ENCODE peak calls at places on chromosomes 13 and 19, in five cellular contexts. One of them, this sample, is unnamed.

GRCh38 chr19:6412111-6412999 is 12.3 kb downstream of the KHSRP start:
- DNase-seq in IMR-90: no peak
- DNase-seq in DND-41: peak
- DNase-seq in fibroblast of lung: peak
- DNase-seq in H9: peak
- DNase-seq in this sample: peak

GRCh38 chr19:11587302-11587972 is 9.8 kb upstream of the ZNF627 start:
- DNase-seq in IMR-90: peak
- DNase-seq in DND-41: peak
- DNase-seq in fibroblast of lung: peak
- DNase-seq in H9: peak
- DNase-seq in this sample: peak

GRCh38 chr13:64164435-64164834 is 2748.8 kb upstream of the PCDH20 start:
- DNase-seq in IMR-90: no peak
- DNase-seq in DND-41: no peak
- DNase-seq in fibroblast of lung: no peak
- DNase-seq in H9: no peak
- DNase-seq in this sample: no peak

GRCh38 chr13:30615851-30616311 is 1.8 kb upstream of the USPL1 start:
- DNase-seq in IMR-90: peak
- DNase-seq in DND-41: no peak
- DNase-seq in fibroblast of lung: peak
- DNase-seq in H9: no peak
- DNase-seq in this sample: no peak

GRCh38 chr19:13995878-13996765 is 10.0 kb downstream of the RFX1 start:
- DNase-seq in IMR-90: no peak
- DNase-seq in DND-41: no peak
- DNase-seq in fibroblast of lung: no peak
- DNase-seq in H9: no peak
- DNase-seq in this sample: no peak

GRCh38 chr13:89627991-89628390 is 1719.5 kb upstream of the MIR17HG start:
- DNase-seq in IMR-90: no peak
- DNase-seq in DND-41: no peak
- DNase-seq in fibroblast of lung: no peak
- DNase-seq in H9: no peak
- DNase-seq in this sample: no peak

GRCh38 chr19:21202865-21203494 is 61.1 kb downstream of the ZNF431 start:
- DNase-seq in IMR-90: peak
- DNase-seq in DND-41: peak
- DNase-seq in fibroblast of lung: peak
- DNase-seq in H9: peak
- DNase-seq in this sample: peak

GRCh38 chr13:28631792-28632191 is 27.1 kb upstream of the POMP start:
- DNase-seq in IMR-90: peak
- DNase-seq in DND-41: no peak
- DNase-seq in fibroblast of lung: no peak
- DNase-seq in H9: no peak
- DNase-seq in this sample: no peak

GRCh38 chr19:29622191-29623070 is 16.3 kb downstream of the POP4 start:
- DNase-seq in IMR-90: no peak
- DNase-seq in DND-41: peak
- DNase-seq in fibroblast of lung: no peak
- DNase-seq in H9: peak
- DNase-seq in this sample: no peak

GRCh38 chr19:33446156-33446917 is 72.8 kb downstream of the CEBPG start:
- DNase-seq in IMR-90: peak
- DNase-seq in DND-41: no peak
- DNase-seq in fibroblast of lung: no peak
- DNase-seq in H9: no peak
- DNase-seq in this sample: no peak

GRCh38 chr13:30338952-30339351 is 31.6 kb upstream of the KATNAL1 start:
- DNase-seq in IMR-90: no peak
- DNase-seq in DND-41: no peak
- DNase-seq in fibroblast of lung: no peak
- DNase-seq in H9: no peak
- DNase-seq in this sample: no peak

GRCh38 chr13:79481685-79482052 is 714 bp downstream of the NDFIP2 start:
- DNase-seq in IMR-90: no peak
- DNase-seq in DND-41: no peak
- DNase-seq in fibroblast of lung: no peak
- DNase-seq in H9: no peak
- DNase-seq in this sample: no peak

GRCh38 chr13:98672947-98673545 is 79.4 kb downstream of the SLC15A1 start:
- DNase-seq in IMR-90: peak
- DNase-seq in DND-41: peak
- DNase-seq in fibroblast of lung: peak
- DNase-seq in H9: peak
- DNase-seq in this sample: peak

GRCh38 chr13:98677398-98677797 is 75.1 kb downstream of the SLC15A1 start:
- DNase-seq in IMR-90: peak
- DNase-seq in DND-41: no peak
- DNase-seq in fibroblast of lung: peak
- DNase-seq in H9: no peak
- DNase-seq in this sample: no peak

GRCh38 chr13:98676239-98676638 is 76.2 kb downstream of the SLC15A1 start:
- DNase-seq in IMR-90: no peak
- DNase-seq in DND-41: no peak
- DNase-seq in fibroblast of lung: no peak
- DNase-seq in H9: no peak
- DNase-seq in this sample: no peak

GRCh38 chr13:98674968-98675528 is 77.4 kb downstream of the SLC15A1 start:
- DNase-seq in IMR-90: no peak
- DNase-seq in DND-41: no peak
- DNase-seq in fibroblast of lung: no peak
- DNase-seq in H9: peak
- DNase-seq in this sample: peak

DNA sequence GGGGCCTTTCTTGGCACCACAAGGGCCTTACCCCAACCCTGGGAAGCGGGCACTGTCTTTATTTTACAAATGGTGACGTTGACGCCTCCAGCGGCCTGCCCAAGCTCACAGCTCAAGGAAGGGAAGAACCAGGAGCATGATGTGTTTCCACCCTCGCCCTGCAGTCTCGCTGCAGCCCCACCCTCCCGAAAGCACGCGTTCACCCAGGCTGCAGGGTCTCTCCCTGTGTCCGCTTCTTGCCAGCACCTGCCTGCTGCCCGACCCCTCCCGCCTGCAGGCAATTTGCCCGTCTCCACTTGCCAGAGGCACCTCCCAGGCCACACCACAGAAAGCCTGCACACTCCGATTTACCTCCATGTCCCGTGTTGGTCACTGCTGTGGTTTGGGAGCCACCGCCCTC is 76.6 kb downstream of the SLC15A1 start:
- DNase-seq in IMR-90: no peak
- DNase-seq in DND-41: no peak
- DNase-seq in fibroblast of lung: no peak
- DNase-seq in H9: no peak
- DNase-seq in this sample: no peak
- H2AFZ ChIP-seq in IMR-90: no peak
- H2AFZ ChIP-seq in DND-41: no peak
- H2AFZ ChIP-seq in fibroblast of lung: no peak
- H2AFZ ChIP-seq in H9: no peak
- H2AFZ ChIP-seq in this sample: no peak

DNA sequence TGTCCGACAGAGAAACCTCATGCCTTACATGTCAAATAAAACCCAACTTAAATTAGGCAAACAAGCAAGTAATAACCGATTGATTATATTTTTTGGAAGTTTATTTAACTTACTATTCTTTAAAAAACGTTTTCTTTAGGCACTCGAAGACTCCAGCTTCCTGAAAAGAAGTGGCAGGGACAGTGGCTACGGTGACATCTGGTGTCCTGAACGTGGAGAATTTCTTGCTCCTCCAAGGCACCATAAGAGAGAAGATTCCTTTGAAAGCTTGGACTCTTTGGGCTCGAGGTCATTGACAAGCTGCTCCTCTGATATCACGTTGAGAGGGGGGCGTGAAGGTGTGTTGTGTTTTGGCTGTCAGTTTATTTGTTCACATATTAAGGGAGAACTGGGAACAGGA is 164.4 kb downstream of the LMO7 start:
- DNase-seq in IMR-90: no peak
- DNase-seq in DND-41: no peak
- DNase-seq in fibroblast of lung: peak
- DNase-seq in H9: no peak
- DNase-seq in this sample: peak
- TF ChIP-seq CTCF in IMR-90: no peak
- TF ChIP-seq CTCF in DND-41: no peak
- TF ChIP-seq CTCF in fibroblast of lung: no peak
- TF ChIP-seq CTCF in H9: no peak
- TF ChIP-seq CTCF in this sample: no peak

DNA sequence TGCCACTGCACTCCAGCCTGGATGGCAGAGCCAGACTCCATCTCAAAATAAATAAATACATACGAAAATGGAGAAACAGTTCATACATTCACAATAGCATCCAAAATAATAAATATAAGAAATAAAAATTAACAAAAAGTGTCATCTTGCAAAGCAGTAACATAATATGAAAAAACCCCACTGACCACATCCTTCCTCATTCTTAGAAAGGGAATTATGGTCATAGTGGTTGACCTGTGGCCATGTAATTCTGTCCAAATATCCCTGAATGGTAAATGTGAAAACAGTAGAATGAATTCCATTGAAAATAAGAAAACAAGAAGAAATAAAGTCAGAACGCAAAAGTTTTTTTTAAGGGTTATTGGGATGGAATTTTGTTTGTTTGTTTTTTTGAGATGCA is 7.0 kb upstream of the CDC42EP5 start:
- DNase-seq in IMR-90: no peak
- DNase-seq in DND-41: no peak
- DNase-seq in fibroblast of lung: no peak
- DNase-seq in H9: no peak
- DNase-seq in this sample: no peak
- H2AFZ ChIP-seq in IMR-90: no peak
- H2AFZ ChIP-seq in DND-41: no peak
- H2AFZ ChIP-seq in fibroblast of lung: no peak
- H2AFZ ChIP-seq in H9: no peak
- H2AFZ ChIP-seq in this sample: peak

GRCh38 chr13:100594731-100595130 is 6.1 kb upstream of the GGACT start:
- DNase-seq in IMR-90: no peak
- DNase-seq in DND-41: no peak
- DNase-seq in fibroblast of lung: no peak
- DNase-seq in H9: peak
- DNase-seq in this sample: peak
- TF ChIP-seq CTCF in IMR-90: peak
- TF ChIP-seq CTCF in DND-41: no peak
- TF ChIP-seq CTCF in fibroblast of lung: peak
- TF ChIP-seq CTCF in H9: peak
- TF ChIP-seq CTCF in this sample: peak

DNA sequence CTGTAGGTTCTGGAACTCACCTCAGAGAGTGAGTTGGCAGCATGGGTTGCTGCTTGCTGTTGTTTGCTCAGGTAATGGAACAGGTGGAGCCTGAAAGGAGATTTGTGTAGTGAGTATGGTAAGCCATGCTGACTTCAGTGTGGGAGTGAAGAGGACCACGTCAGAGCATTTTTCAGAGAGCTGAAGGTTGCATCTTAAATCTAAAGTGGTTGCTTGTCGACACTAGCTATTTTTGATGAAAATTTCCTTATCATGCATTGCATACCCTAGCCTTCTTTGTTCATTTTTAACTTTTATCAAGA is 57.6 kb upstream of the CYSLTR2 start:
- DNase-seq in IMR-90: no peak
- DNase-seq in DND-41: no peak
- DNase-seq in fibroblast of lung: no peak
- DNase-seq in H9: no peak
- DNase-seq in this sample: no peak
- H2AFZ ChIP-seq in IMR-90: no peak
- H2AFZ ChIP-seq in DND-41: peak
- H2AFZ ChIP-seq in fibroblast of lung: no peak
- H2AFZ ChIP-seq in H9: no peak
- H2AFZ ChIP-seq in this sample: no peak

DNA sequence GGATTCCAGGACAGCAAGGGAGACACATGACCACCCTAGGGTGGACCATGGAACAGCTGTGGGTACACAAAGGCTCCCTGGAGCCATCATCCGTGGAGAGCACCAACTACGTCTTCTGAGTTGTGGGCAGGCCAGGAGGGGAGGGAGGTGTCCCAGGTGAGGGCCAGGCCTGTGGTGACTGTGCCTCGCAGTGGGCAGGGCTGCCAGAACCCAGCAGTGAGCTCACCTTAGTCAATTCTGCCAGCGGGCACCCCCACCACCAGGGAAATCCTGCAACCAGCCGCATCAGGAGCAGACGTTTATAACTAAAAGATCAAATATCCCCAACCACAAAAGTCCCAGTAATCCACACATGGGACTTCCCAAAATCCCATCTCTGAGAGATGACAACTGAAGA is 19.6 kb downstream of the ELL start:
- DNase-seq in IMR-90: no peak
- DNase-seq in DND-41: no peak
- DNase-seq in fibroblast of lung: no peak
- DNase-seq in H9: no peak
- DNase-seq in this sample: no peak
- TF ChIP-seq CTCF in IMR-90: no peak
- TF ChIP-seq CTCF in DND-41: no peak
- TF ChIP-seq CTCF in fibroblast of lung: no peak
- TF ChIP-seq CTCF in H9: no peak
- TF ChIP-seq CTCF in this sample: no peak